ENCODE peak calls at places on chromosomes 7 and 10, in seven cellular contexts. G is A549, S is PC-3, J is brain microvascular endothelial cell, N is fibroblast of lung, D is pancreas, H is upper lobe of right lung. B is an unnamed sample.

GRCh38 chr7:138352570-138353461 is 107.2 kb upstream of the TRIM24 start:
- DNase-seq in H (no peak), N (peak; percentile 12), S (no peak), D (no peak), J (peak; percentile 49), G (peak; percentile 29), B (no peak)

GRCh38 chr10:76973515-76974289 is 663.9 kb downstream of the KCNMA1 start:
- DNase-seq in D (no peak), J (no peak), H (no peak), S (peak; percentile 99), G (no peak), N (peak; percentile 31), B (no peak)

GRCh38 chr7:14457567-14458453 is 444.7 kb downstream of the DGKB start:
- DNase-seq in H (peak; percentile 63), G (peak; percentile 76), N (peak; percentile 72), S (peak; percentile 84), D (peak; percentile 66), J (peak; percentile 79), B (peak; percentile 10)

GRCh38 chr7:155980841-155981240 is 168.6 kb upstream of the SHH start:
- DNase-seq in J (no peak), H (peak; percentile 18), D (no peak), S (no peak), G (no peak), N (no peak), B (no peak)

GRCh38 chr7:23373151-23374004 is 74.2 kb downstream of the MALSU1 start:
- DNase-seq in H (no peak), S (peak; percentile 17), G (no peak), N (peak; percentile 76), D (no peak), J (no peak), B (peak; percentile 24)

GRCh38 chr7:131653418-131654248 is 97.2 kb upstream of the PODXL start:
- DNase-seq in J (peak; percentile 16), G (peak; percentile 47), D (no peak), S (peak; percentile 26), H (peak; percentile 20), N (peak; percentile 37), B (no peak)

GRCh38 chr10:62352356-62352963 is 21.7 kb upstream of the ZNF365 start:
- DNase-seq in N (peak; percentile 74), J (peak; percentile 59), S (peak; percentile 78), D (no peak), H (no peak), G (no peak), B (no peak)

GRCh38 chr7:115924398-115924797 is 106.2 kb downstream of the TFEC start:
- DNase-seq in D (no peak), S (no peak), J (no peak), N (peak; percentile 11), G (no peak), H (no peak), B (no peak)

GRCh38 chr7:127755965-127756364 is 104.0 kb downstream of the SND1 start:
- DNase-seq in J (no peak), G (no peak), N (no peak), D (no peak), S (no peak), H (no peak), B (no peak)

GRCh38 chr7:127752829-127753228 is 100.8 kb downstream of the SND1 start:
- DNase-seq in G (no peak), S (no peak), D (no peak), N (no peak), J (no peak), H (no peak), B (no peak)

GRCh38 chr7:127758105-127758504 is 106.1 kb downstream of the SND1 start:
- DNase-seq in D (no peak), J (no peak), H (no peak), S (no peak), N (no peak), G (no peak), B (no peak)

GRCh38 chr7:127754457-127754856 is 102.5 kb downstream of the SND1 start:
- DNase-seq in N (no peak), S (no peak), D (no peak), G (no peak), J (no peak), H (no peak), B (no peak)

DNA sequence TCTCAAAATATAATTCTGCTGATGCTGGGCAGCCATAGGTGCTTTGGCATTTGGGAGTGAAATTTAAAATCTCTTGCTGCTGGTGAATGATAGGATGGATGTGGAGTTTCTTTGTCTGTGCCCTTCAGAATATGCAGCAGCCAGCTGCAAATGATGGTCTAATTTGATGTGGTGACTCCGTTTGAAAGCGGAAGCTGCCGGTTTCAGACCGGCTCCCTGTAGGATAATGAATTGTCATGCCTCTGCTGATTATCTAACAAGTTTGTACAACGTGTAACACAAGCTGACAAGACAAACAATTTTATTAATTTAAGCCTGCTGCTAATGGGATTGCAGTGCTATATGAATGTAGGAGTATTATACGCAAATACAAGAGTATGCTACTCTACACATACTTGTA is 103.5 kb downstream of the SND1 start:
- DNase-seq in H (no peak), S (no peak), G (no peak), J (no peak), N (no peak), D (no peak), B (no peak)
- H3K27ac ChIP-seq in H (no peak overlapping the region), S (no peak overlapping the region), G (no peak overlapping the region), J (no peak overlapping the region), N (no peak overlapping the region), D (no peak overlapping the region), B (no peak overlapping the region)

GRCh38 chr7:47580811-47581331 is 1.0 kb downstream of the TNS3 start:
- DNase-seq in D (no peak), N (no peak), H (no peak), J (no peak), S (peak; percentile 44), G (peak; percentile 64), B (no peak)
- TF ChIP-seq CTCF in D (no peak), N (no peak), H (no peak), J (peak; percentile 37), S (peak; percentile 35), G (no peak), B (no peak)

GRCh38 chr7:108415821-108416536 is 40.3 kb downstream of the NRCAM start:
- DNase-seq in N (peak; percentile 85), S (peak; percentile 10), J (peak; percentile 85), G (peak; percentile 80), H (no peak), D (no peak), B (no peak)
- H3K27ac ChIP-seq in N (peak overlapping the region; percentile 6), S (no peak overlapping the region), J (peak overlapping the region; percentile 43), G (peak overlapping the region; percentile 83), H (no peak overlapping the region), D (no peak overlapping the region), B (no peak overlapping the region)

GRCh38 chr7:72170489-72170888 is 241.6 kb downstream of the CALN1 start:
- DNase-seq in D (no peak), S (no peak), G (no peak), H (no peak), N (no peak), J (no peak), B (no peak)
- TF ChIP-seq CTCF in D (no peak), S (no peak), G (no peak), H (no peak), N (no peak), J (no peak), B (no peak)

DNA sequence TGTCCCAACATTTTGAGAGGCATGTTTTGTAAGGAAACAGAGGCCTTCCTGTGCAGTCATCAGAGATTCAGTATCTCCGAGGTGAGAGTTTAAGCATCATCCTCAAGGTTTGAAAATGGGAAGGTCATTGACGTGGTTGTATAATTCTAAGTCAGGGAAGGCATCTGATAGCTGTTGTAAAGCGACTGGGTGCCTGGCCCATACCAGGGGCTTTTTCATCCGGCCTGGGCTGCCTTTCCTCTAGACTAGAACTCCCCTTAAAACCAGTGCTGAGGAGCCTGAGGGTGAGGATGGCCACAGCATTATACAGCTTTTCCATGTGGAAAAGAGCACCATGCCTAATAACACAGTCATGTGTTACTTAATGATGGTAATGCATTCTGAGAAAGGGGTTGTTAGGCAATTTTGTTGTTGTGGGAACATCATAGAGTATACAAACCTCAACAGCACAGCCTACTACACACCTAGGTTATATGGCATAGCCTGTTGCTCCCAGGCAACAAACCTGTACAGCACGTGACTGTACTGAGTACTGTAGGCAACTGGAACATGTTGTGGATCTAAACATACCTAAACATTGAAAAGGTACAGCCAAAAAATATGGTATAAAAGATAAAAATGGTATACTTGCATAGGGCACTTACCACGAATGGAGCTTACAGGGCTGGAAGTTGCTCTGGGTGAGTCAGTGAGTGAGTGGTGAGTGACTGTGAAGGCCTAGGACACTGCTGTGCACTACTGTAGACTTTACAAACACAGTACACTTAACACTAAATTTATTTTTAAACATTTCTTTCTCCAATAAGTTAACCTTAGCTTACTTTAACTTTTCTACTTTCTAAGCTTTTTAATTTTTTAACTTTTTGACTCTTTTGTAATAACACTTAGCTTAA is 13.5 kb upstream of the CACUL1 start:
- DNase-seq in N (no peak), J (no peak), G (no peak), S (peak; percentile 6), H (no peak), D (no peak), B (no peak)
- H3K27ac ChIP-seq in N (no peak overlapping the region), J (no peak overlapping the region), G (no peak overlapping the region), S (no peak overlapping the region), H (no peak overlapping the region), D (no peak overlapping the region), B (no peak overlapping the region)

DNA sequence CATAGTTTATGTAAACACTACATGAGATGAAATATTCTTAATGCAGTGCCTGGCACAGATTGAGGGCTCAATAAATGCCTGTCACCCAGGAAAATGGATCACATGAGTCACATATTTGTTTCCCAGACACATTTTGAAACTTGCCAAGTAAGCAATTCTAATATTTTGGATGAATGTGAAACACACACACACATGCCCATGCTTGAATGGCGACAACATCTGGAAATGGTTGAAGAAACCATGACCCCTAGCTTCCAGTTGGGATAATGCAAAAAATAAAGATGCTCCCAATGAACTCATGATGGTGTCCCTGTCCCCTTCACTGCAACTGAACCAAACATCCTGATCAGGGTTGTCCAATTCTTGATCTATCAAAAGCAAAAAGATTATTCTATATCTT is 797.3 kb downstream of the XPNPEP1 start:
- DNase-seq in S (no peak), D (no peak), J (no peak), H (no peak), N (no peak), G (no peak), B (no peak)
- TF ChIP-seq CTCF in S (peak; percentile 28), D (peak; percentile 13), J (no peak), H (no peak), N (no peak), G (no peak), B (no peak)

GRCh38 chr10:52210161-52210560 is 103.9 kb upstream of the DKK1 start:
- DNase-seq in G (no peak), H (no peak), N (no peak), J (peak; percentile 16), D (no peak), S (peak; percentile 38), B (no peak)

GRCh38 chr10:52212802-52213510 is 101.1 kb upstream of the DKK1 start:
- DNase-seq in N (no peak), G (peak; percentile 16), H (no peak), D (no peak), S (no peak), J (no peak), B (no peak)

GRCh38 chr10:52213511-52213831 is 100.6 kb upstream of the DKK1 start:
- DNase-seq in N (peak; percentile 37), S (peak; percentile 61), G (no peak), H (no peak), D (no peak), J (peak; percentile 67), B (no peak)

GRCh38 chr10:52208394-52208793 is 105.7 kb upstream of the DKK1 start:
- DNase-seq in H (no peak), G (no peak), D (no peak), S (no peak), J (no peak), N (no peak), B (no peak)

GRCh38 chr10:52212062-52212461 is 102.0 kb upstream of the DKK1 start:
- DNase-seq in J (no peak), S (no peak), H (no peak), G (no peak), D (no peak), N (no peak), B (no peak)
- H3K27ac ChIP-seq in J (no peak overlapping the region), S (no peak overlapping the region), H (no peak overlapping the region), G (no peak overlapping the region), D (peak overlapping the region; percentile 6), N (no peak overlapping the region), B (no peak overlapping the region)